ENCODE peak calls at places on chromosomes 2 and 18, in five cellular contexts. E, S, Z, G and Q are unnamed samples.

GRCh38 chr2:96923810-96924774 is 54.2 kb upstream of the SEMA4C start:
- DNase-seq in G (no peak), E (peak), S (no peak), Z (no peak), Q (no peak)

GRCh38 chr2:166091439-166091838 is 36.4 kb downstream of the SCN1A start:
- DNase-seq in Z (no peak), S (no peak), E (no peak), G (peak), Q (no peak)

GRCh38 chr2:191486584-191487320 is 191.2 kb upstream of the NABP1 start:
- DNase-seq in S (peak), Z (peak), G (peak), E (no peak), Q (peak)

GRCh38 chr2:16625759-16626158 is 39.9 kb downstream of the CYRIA start:
- DNase-seq in G (no peak), S (no peak), Z (no peak), E (no peak), Q (no peak)

GRCh38 chr2:47298739-47299138 is 104.2 kb upstream of the MSH2 start:
- DNase-seq in E (no peak), S (no peak), G (no peak), Z (no peak), Q (no peak)

GRCh38 chr2:121184248-121184862 is 100.6 kb downstream of the TFCP2L1 start:
- DNase-seq in Z (no peak), E (no peak), G (no peak), S (no peak), Q (no peak)

GRCh38 chr18:64134044-64134757 is 14.7 kb downstream of the LINC00305 start:
- DNase-seq in Z (no peak), E (no peak), G (no peak), S (no peak), Q (peak)

GRCh38 chr2:56285224-56285623 is 101.4 kb downstream of the CCDC85A start:
- DNase-seq in S (no peak), G (no peak), E (no peak), Z (no peak), Q (no peak)

GRCh38 chr18:58863539-58864145 is 1.0 kb upstream of the ZNF532 start:
- DNase-seq in E (no peak), S (no peak), Z (no peak), G (peak), Q (peak)

GRCh38 chr2:239463541-239464165 is 62.8 kb upstream of the HDAC4 start:
- DNase-seq in E (no peak), Z (no peak), G (no peak), S (no peak), Q (no peak)

GRCh38 chr2:12534646-12535263 is 182.0 kb upstream of the TRIB2 start:
- DNase-seq in G (peak), Z (peak), E (no peak), S (peak), Q (peak)

GRCh38 chr2:96265349-96265839 is 403 bp downstream of the TMEM127 start:
- DNase-seq in G (no peak), E (peak), S (peak), Z (peak), Q (peak)

GRCh38 chr18:51196116-51196810 is 1.2 kb downstream of the MEX3C start:
- DNase-seq in E (peak), Z (peak), G (peak), S (no peak), Q (peak)

GRCh38 chr18:62033756-62034155 is 140.9 kb upstream of the RNF152 start:
- DNase-seq in S (no peak), G (no peak), Z (no peak), E (no peak), Q (peak)

GRCh38 chr2:127134833-127135830 is 28.2 kb upstream of the BIN1 start:
- DNase-seq in G (no peak), E (no peak), Z (no peak), S (no peak), Q (no peak)

GRCh38 chr18:78632111-78632541 is 347.5 kb upstream of the SALL3 start:
- DNase-seq in G (no peak), Z (no peak), E (no peak), S (no peak), Q (no peak)

GRCh38 chr2:44821500-44821899 is 120.0 kb upstream of the SIX3 start:
- DNase-seq in E (no peak), G (no peak), S (no peak), Z (no peak), Q (no peak)

GRCh38 chr2:233085037-233085838 is 25.1 kb downstream of the INPP5D start:
- DNase-seq in G (no peak), S (no peak), Z (no peak), E (no peak), Q (no peak)

GRCh38 chr2:132715986-132716385 is 46.0 kb upstream of the LYPD1 start:
- DNase-seq in G (no peak), S (no peak), E (no peak), Z (no peak), Q (no peak)

GRCh38 chr2:54402350-54402749 is 53.8 kb upstream of the SPTBN1 start:
- DNase-seq in G (peak), E (no peak), S (no peak), Z (peak), Q (peak)

GRCh38 chr2:120821446-120822160 is 85.9 kb downstream of the GLI2 start:
- DNase-seq in E (no peak), S (no peak), G (no peak), Z (no peak), Q (no peak)

GRCh38 chr2:222813177-222813843 is 47.5 kb upstream of the ACSL3 start:
- DNase-seq in Z (no peak), G (no peak), E (no peak), S (peak), Q (no peak)

GRCh38 chr2:128281852-128282245 is 36.8 kb downstream of the HS6ST1 start:
- DNase-seq in E (no peak), S (no peak), Z (no peak), G (no peak), Q (no peak)

GRCh38 chr2:214232266-214232665 is 178.6 kb upstream of the VWC2L start:
- DNase-seq in G (no peak), E (no peak), S (peak), Z (peak), Q (no peak)

GRCh38 chr2:151063271-151063670 is 198.4 kb downstream of the RBM43 start:
- DNase-seq in G (peak), E (no peak), Z (peak), S (peak), Q (peak)

GRCh38 chr2:232336241-232336736 is 42.3 kb upstream of the ALPP start:
- DNase-seq in G (no peak), S (no peak), Z (no peak), E (no peak), Q (no peak)

GRCh38 chr2:129934044-129934822 is 45.2 kb upstream of the RAB6C start:
- DNase-seq in E (no peak), S (no peak), G (peak), Z (peak), Q (no peak)
- H3K4me3 ChIP-seq in E (no peak), S (peak), G (peak), Z (peak), Q (no peak)

GRCh38 chr2:29916571-29916970 is 4.8 kb downstream of the ALK start:
- DNase-seq in S (no peak), Z (no peak), G (no peak), E (no peak), Q (no peak)
- TF ChIP-seq CTCF in S (no peak), Z (no peak), G (no peak), E (no peak), Q (no peak)

DNA sequence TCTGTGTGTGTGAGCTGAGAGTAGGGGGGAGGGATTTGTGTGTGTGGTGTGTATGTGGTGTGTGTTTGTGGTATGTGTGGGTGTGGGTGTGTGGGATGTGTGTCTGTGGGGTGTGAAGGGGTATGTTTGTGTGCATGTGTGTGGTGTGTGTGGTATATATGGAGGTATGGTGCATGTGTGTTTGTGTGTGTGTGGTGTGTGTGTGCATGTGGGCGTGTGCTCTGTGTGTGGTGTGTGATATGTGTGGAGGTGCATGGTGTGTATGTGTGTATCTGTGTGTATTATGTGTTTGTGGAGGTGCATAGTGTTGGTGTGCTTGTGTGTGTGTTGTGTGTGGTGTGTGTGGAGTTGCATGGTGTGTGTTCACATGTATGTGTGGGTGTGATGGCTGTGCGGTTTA is 106.0 kb downstream of the CMPK2 start:
- DNase-seq in S (no peak), G (no peak), Z (no peak), E (no peak), Q (no peak)
- H3K4me3 ChIP-seq in S (no peak), G (no peak), Z (no peak), E (no peak), Q (no peak)

DNA sequence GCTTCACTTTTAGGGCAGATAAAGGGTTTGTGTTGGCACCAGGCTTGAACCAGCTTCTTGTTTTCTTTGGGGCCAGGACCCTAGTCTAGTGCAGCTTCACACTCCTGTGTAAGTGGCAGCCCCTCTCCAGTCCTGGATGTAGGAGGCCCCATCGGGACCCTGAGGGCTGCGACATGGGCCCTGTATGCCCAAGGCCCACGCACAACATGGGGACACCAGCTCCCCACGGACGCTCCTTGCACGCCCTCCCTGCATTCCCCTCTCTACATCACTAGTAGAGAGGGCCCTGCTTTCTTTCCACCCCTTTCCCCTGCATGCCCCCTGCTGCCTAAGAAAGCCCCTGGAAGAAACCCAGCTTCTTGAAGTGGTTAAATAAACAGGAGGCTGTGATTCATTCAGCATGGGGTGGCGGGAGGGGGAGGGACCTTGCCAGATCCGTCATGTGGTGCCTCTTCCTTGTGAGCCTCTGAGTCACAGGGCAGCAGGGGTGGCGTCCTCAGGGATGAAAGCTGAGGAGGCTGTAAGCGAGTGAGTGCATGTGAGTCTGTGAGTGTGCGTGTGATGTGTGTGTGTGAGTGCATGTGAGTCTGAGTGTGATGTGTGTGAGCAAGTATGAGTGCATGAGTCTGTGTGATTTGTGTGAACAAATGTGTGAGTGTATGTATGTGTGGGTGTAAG is 42.5 kb downstream of the COPS8 start:
- DNase-seq in S (peak), Z (peak), E (peak), G (peak), Q (peak)
- TF ChIP-seq CTCF in S (no peak), Z (peak), E (no peak), G (peak), Q (peak)

DNA sequence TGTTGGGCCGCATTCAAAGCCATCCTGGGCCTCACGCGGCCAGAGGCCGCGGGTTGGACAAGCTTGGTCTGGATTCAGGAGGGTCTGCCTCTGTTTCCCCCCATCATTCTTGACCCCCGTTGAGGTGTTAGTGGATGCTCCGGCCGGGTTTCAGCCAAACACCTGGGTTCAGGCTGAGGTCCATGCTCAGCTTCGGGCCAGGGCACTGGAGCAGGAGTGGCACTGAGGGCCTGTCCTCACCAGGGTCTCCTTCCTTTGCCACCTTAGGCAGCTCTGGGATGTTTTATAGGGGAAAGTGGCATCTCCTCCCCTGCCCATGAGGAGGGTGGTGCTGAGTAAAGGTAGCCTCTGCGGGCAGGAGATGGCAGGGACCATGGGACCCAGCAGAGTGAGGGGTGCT is 76.9 kb upstream of the SMAD2 start:
- DNase-seq in E (no peak), Z (no peak), S (no peak), G (no peak), Q (no peak)
- H3K4me3 ChIP-seq in E (no peak), Z (no peak), S (no peak), G (no peak), Q (no peak)

GRCh38 chr18:13612111-13612997 is 114.0 kb downstream of the FAM210A start:
- DNase-seq in E (peak), Z (no peak), G (no peak), S (no peak), Q (no peak)

GRCh38 chr18:13610517-13610916 is 115.8 kb downstream of the FAM210A start:
- DNase-seq in G (no peak), S (no peak), E (no peak), Z (no peak), Q (no peak)

GRCh38 chr18:13613099-13613498 is 113.3 kb downstream of the FAM210A start:
- DNase-seq in S (no peak), E (no peak), Z (no peak), G (no peak), Q (no peak)

GRCh38 chr18:13611058-13611615 is 115.2 kb downstream of the FAM210A start:
- DNase-seq in G (peak), E (peak), Z (peak), S (no peak), Q (peak)

DNA sequence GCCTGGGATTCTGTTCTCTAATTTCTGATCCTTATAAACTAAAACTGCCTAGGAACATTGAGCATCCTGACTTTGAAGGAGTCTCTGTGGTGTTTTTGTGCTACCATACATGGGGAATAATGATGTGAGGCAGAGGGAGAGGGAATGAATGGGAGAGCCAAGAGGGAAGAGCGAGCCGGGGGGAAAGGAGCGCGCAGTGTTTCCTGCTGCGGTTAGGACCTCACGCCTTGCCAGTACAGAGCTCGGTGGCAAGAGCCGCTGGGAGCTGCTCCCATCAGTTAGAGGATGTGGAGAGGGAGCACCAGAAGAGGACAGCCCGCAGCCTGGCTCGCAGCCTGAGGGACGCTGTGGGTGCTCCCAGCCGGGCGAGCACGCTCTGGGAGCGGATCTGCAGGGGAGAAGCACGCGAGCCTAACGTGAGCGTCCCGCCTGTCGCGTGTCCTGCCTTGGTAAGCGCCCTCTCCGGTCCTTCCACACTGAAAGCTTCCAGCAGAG is 114.7 kb downstream of the FAM210A start:
- DNase-seq in G (peak), Z (peak), S (peak), E (peak), Q (peak)
- TF ChIP-seq CTCF in G (no peak), Z (no peak), S (no peak), E (no peak), Q (no peak)